ENCODE peak calls at places on chromosomes 6 and 20, in six cellular contexts. R is WTC11, S is A549, I is HepG2, X is K562, E is H1. L is an unnamed sample.

GRCh38 chr6:159762681-159763293 is 942 bp downstream of the ACAT2 start:
- DNase-seq in X (peak), E (no peak), R (no peak), S (peak), I (peak), L (no peak)

GRCh38 chr6:35568967-35569606 is 56.4 kb upstream of the TULP1 start:
- DNase-seq in I (peak), X (peak), S (peak), E (no peak), R (peak), L (no peak)

GRCh38 chr20:37565134-37565811 is 37.6 kb upstream of the BLCAP start:
- DNase-seq in X (no peak), R (no peak), S (no peak), I (no peak), E (no peak), L (no peak)

GRCh38 chr6:98824163-98824906 is 10.0 kb upstream of the POU3F2 start:
- DNase-seq in S (no peak), E (no peak), R (peak), I (no peak), X (no peak), L (no peak)

GRCh38 chr6:31588871-31589650 is 3.0 kb downstream of the LST1 start:
- DNase-seq in E (no peak), X (no peak), I (no peak), R (no peak), S (no peak), L (no peak)

GRCh38 chr20:62200491-62201172 is 17.8 kb downstream of the MTG2 start:
- DNase-seq in I (no peak), X (no peak), R (no peak), S (no peak), E (no peak), L (no peak)

GRCh38 chr6:1049900-1050299 is 262.0 kb upstream of the FOXQ1 start:
- DNase-seq in S (no peak), X (no peak), R (no peak), I (no peak), E (no peak), L (no peak)

GRCh38 chr20:12847862-12848261 is 160.9 kb upstream of the SPTLC3 start:
- DNase-seq in E (no peak), S (no peak), X (no peak), I (peak), R (no peak), L (no peak)

GRCh38 chr6:138255443-138255842 is 37.2 kb upstream of the PBOV1 start:
- DNase-seq in S (no peak), X (no peak), I (no peak), E (no peak), R (no peak), L (no peak)

GRCh38 chr6:28225056-28225834 is at the start of gene ZSCAN9:
- DNase-seq in R (peak), E (peak), S (peak), I (peak), X (peak), L (peak)

GRCh38 chr6:100923481-100923880 is 42.4 kb upstream of the ASCC3 start:
- DNase-seq in X (no peak), E (no peak), I (no peak), R (no peak), S (no peak), L (no peak)

GRCh38 chr6:35059606-35060355 is 81.4 kb downstream of the TCP11 start:
- DNase-seq in R (no peak), I (no peak), E (no peak), S (no peak), X (no peak), L (no peak)

GRCh38 chr20:50526403-50526989 is 16.3 kb downstream of the PTPN1 start:
- DNase-seq in E (no peak), I (no peak), X (no peak), S (no peak), R (no peak), L (peak)

GRCh38 chr6:149277621-149278020 is 39.9 kb upstream of the TAB2 start:
- DNase-seq in I (no peak), S (no peak), R (no peak), E (no peak), X (no peak), L (no peak)

GRCh38 chr6:45920819-45921511 is 94.7 kb downstream of the CLIC5 start:
- DNase-seq in E (no peak), R (no peak), S (no peak), X (no peak), I (no peak), L (no peak)

GRCh38 chr6:7523922-7524321 is 17.5 kb upstream of the DSP start:
- DNase-seq in E (no peak), R (no peak), S (no peak), I (no peak), X (no peak), L (no peak)

GRCh38 chr6:144053601-144054000 is 41.8 kb downstream of the SF3B5 start:
- DNase-seq in E (no peak), X (no peak), R (no peak), I (no peak), S (no peak), L (no peak)

GRCh38 chr6:53725791-53726575 is 60.4 kb upstream of the KLHL31 start:
- DNase-seq in I (peak), E (peak), S (peak), X (peak), R (peak), L (peak)

GRCh38 chr6:30060634-30060981 is 457 bp upstream of the POLR1H start:
- DNase-seq in E (no peak), I (no peak), R (peak), S (no peak), X (peak), L (no peak)

GRCh38 chr6:27505209-27506027 is 32.5 kb upstream of the ZNF184 start:
- DNase-seq in X (peak), E (peak), I (peak), R (peak), S (peak), L (peak)

GRCh38 chr6:136673571-136673970 is 118.7 kb downstream of the MAP3K5 start:
- DNase-seq in I (no peak), R (no peak), X (no peak), E (no peak), S (no peak), L (no peak)

GRCh38 chr20:1824177-1824576 is 71.0 kb upstream of the SIRPA start:
- DNase-seq in S (no peak), R (no peak), X (no peak), I (no peak), E (no peak), L (no peak)

GRCh38 chr20:59184880-59185447 is 21.3 kb downstream of the ZNF831 start:
- DNase-seq in X (no peak), S (no peak), R (no peak), E (no peak), I (no peak), L (no peak)

GRCh38 chr20:7180261-7181045 is 413.0 kb downstream of the BMP2 start:
- DNase-seq in R (no peak), X (no peak), I (no peak), E (no peak), S (no peak), L (no peak)

GRCh38 chr6:132063204-132063603 is 112.0 kb upstream of the CCN2 start:
- DNase-seq in E (no peak), R (no peak), S (no peak), I (no peak), X (no peak), L (peak)

GRCh38 chr6:157556671-157557430 is 175.9 kb downstream of the ZDHHC14 start:
- DNase-seq in R (no peak), X (no peak), E (no peak), I (no peak), S (no peak), L (no peak)

GRCh38 chr20:62149532-62150235 is 6.1 kb downstream of the SS18L1 start:
- DNase-seq in X (no peak), E (no peak), S (no peak), R (no peak), I (peak), L (no peak)

GRCh38 chr6:7546832-7547714 is 5.6 kb downstream of the DSP start:
- DNase-seq in S (no peak), X (no peak), I (no peak), E (no peak), R (no peak), L (no peak)

GRCh38 chr6:127793396-127793795 is 107.5 kb downstream of the THEMIS start:
- DNase-seq in R (no peak), S (no peak), E (no peak), I (no peak), X (no peak), L (no peak)

GRCh38 chr6:32852844-32853540 is 512 bp downstream of the TAP1 start:
- DNase-seq in X (no peak), S (peak), I (no peak), E (no peak), R (peak), L (peak)
- TF ChIP-seq JUN in X (no peak), S (no peak), I (no peak), E (no peak), R (no peak), L (no peak)

GRCh38 chr6:105437236-105437635 is 34.4 kb upstream of the PREP start:
- DNase-seq in X (no peak), S (no peak), I (no peak), R (no peak), E (no peak), L (no peak)

GRCh38 chr6:105432797-105433196 is 29.9 kb upstream of the PREP start:
- DNase-seq in I (peak), S (peak), R (no peak), E (no peak), X (no peak), L (peak)

GRCh38 chr6:105430685-105431084 is 27.8 kb upstream of the PREP start:
- DNase-seq in I (no peak), S (no peak), E (no peak), R (no peak), X (no peak), L (no peak)

GRCh38 chr6:105431226-105431625 is 28.3 kb upstream of the PREP start:
- DNase-seq in S (peak), I (peak), E (no peak), X (peak), R (no peak), L (peak)

GRCh38 chr6:105433723-105434122 is 30.8 kb upstream of the PREP start:
- DNase-seq in I (no peak), R (no peak), S (no peak), E (no peak), X (no peak), L (no peak)
- TF ChIP-seq JUN in I (no peak), R (no peak), S (no peak), E (no peak), X (no peak), L (no peak)

DNA sequence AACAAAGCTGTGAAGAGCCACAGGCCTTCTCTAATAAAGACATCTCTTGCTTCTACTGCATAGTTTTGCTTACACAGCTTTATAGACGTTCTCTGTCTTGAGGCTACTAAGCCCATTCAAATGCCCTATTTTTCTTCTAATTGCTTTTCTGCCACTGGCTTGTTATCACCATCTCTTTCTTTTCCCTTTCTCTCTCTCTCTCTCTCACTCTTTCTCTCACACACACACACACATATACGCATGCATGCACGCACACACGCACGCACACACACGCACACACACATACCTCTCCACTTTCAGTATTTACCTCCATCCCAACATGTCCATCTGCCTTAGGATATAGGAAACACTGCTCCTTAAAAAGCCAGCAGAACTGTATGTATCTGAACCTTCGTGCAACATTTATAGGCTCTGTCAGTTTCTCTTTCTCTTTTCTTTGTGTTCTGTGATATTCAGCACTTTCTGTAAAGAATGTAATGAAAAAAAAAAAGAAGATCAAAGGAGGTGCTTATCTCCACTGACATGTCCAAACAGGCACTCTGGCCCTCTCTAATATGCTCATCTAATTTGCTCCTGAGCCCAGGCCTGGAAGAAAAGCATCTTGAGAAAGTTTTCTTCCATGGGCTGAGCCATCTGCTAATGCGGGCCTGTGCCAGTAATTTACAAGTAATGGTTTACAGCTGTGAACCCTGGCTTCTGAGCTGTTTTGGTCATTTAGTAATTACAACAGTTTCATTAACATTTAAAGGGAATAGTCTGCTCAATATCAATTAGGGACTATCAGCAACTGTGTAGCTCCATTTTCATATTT is 1046.7 kb upstream of the MAP3K7 start:
- DNase-seq in R (no peak), I (no peak), E (no peak), X (no peak), S (no peak), L (no peak)
- TF ChIP-seq JUN in R (no peak), I (no peak), E (no peak), X (no peak), S (no peak), L (no peak)

GRCh38 chr6:122609881-122610689 is at the start of gene PKIB:
- DNase-seq in I (peak), E (peak), X (peak), S (peak), R (peak), L (peak)
- TF ChIP-seq JUN in I (no peak), E (no peak), X (no peak), S (no peak), R (no peak), L (no peak)

GRCh38 chr6:145544031-145544430 is 191.3 kb downstream of the EPM2A start:
- DNase-seq in S (peak), X (no peak), E (no peak), R (no peak), I (no peak), L (no peak)
- TF ChIP-seq JUN in S (no peak), X (no peak), E (no peak), R (no peak), I (no peak), L (no peak)

L was measured in endothelial cell of umbilical vein.